ENCODE peak calls at places on chromosomes 13 and 19, in eight cellular contexts. D is NCI-H82; Y is T-helper 1 cell; R is SJSA1; J is upper lobe of left lung; M is stimulated activated CD4-positive, alpha-beta T cell treated with anti-CD3 and anti-CD28 coated beads, Interleukin-1b, Interleukin-23, amount 100 ng/mL, for 1 hour; X is endothelial cell; A is stimulated activated CD8-positive, alpha-beta memory T cell treated with anti-CD3 and anti-CD28 coated beads, Interleukin-7, amount 100 ng/mL, for 48 hours. C is an unnamed sample.

GRCh38 chr13:114222461-114222968 is 12.2 kb upstream of the CDC16 start:
- DNase-seq in M (no peak), D (peak), Y (no peak), A (no peak), J (peak), R (peak), X (no peak), C (no peak)

GRCh38 chr19:9406798-9407352 is 28.5 kb downstream of the ZNF266 start:
- DNase-seq in A (no peak), Y (peak), J (peak), D (peak), R (no peak), X (no peak), M (no peak), C (peak)

GRCh38 chr13:41065098-41065497 is 3.8 kb downstream of the WBP4 start:
- DNase-seq in D (peak), J (no peak), M (no peak), R (peak), X (no peak), A (no peak), Y (no peak), C (no peak)

GRCh38 chr13:111947026-111947810 is 119.7 kb upstream of the SOX1 start:
- DNase-seq in D (no peak), R (no peak), Y (no peak), A (no peak), M (no peak), X (no peak), J (no peak), C (peak)

GRCh38 chr13:112065867-112066623 is 904 bp upstream of the SOX1 start:
- DNase-seq in D (no peak), A (no peak), R (no peak), X (no peak), Y (no peak), J (no peak), M (no peak), C (no peak)

GRCh38 chr19:22882797-22883196 is 50.7 kb downstream of the ZNF723 start:
- DNase-seq in J (no peak), R (no peak), D (peak), A (no peak), Y (peak), M (no peak), X (no peak), C (no peak)

GRCh38 chr13:106555631-106556328 is 12.2 kb downstream of the ARGLU1 start:
- DNase-seq in M (no peak), D (no peak), R (no peak), Y (no peak), J (no peak), X (no peak), A (no peak), C (no peak)

GRCh38 chr13:28718186-28718537 is 608 bp downstream of the SLC46A3 start:
- DNase-seq in R (no peak), J (no peak), A (no peak), M (no peak), D (no peak), Y (no peak), X (no peak), C (no peak)

C was measured in right atrium auricular region.